ENCODE peak calls at places on chromosomes 1 and 21, in four cellular contexts. Y, N, T and L are unnamed samples.

GRCh38 chr1:85502171-85502570 is 37.2 kb upstream of the DDAH1 start:
- DNase-seq in T (no peak), N (no peak), Y (peak), L (peak)

GRCh38 chr1:12477301-12477700 is 140.7 kb downstream of the DHRS3 start:
- DNase-seq in T (no peak), Y (no peak), N (no peak), L (no peak)

GRCh38 chr1:232669981-232670763 is 40.2 kb upstream of the SIPA1L2 start:
- DNase-seq in Y (no peak), T (no peak), N (no peak), L (peak)

GRCh38 chr1:228969968-228970800 is 234.9 kb downstream of the RHOU start:
- DNase-seq in Y (no peak), N (no peak), T (no peak), L (no peak)

GRCh38 chr1:17765444-17766411 is 10.6 kb downstream of the ACTL8 start:
- DNase-seq in Y (peak), T (peak), N (no peak), L (no peak)

GRCh38 chr21:37866027-37866426 is 50.2 kb downstream of the KCNJ6 start:
- DNase-seq in T (no peak), Y (no peak), N (no peak), L (peak)

GRCh38 chr1:207034998-207035397 is 2.4 kb upstream of the C1orf116 start:
- DNase-seq in T (no peak), N (no peak), Y (no peak), L (peak)

GRCh38 chr1:47676311-47677054 is 238.6 kb downstream of the FOXD2 start:
- DNase-seq in Y (no peak), N (no peak), T (no peak), L (no peak)

GRCh38 chr1:232667094-232667780 is 37.3 kb upstream of the SIPA1L2 start:
- DNase-seq in T (no peak), N (no peak), Y (no peak), L (no peak)

GRCh38 chr1:78419309-78419708 is 71.5 kb upstream of the PTGFR start:
- DNase-seq in T (no peak), N (no peak), Y (no peak), L (no peak)

GRCh38 chr1:111441573-111442192 is 7.4 kb downstream of the WDR77 start:
- DNase-seq in T (no peak), N (peak), Y (peak), L (peak)

GRCh38 chr1:14522331-14523241 is 75.9 kb upstream of the KAZN start:
- DNase-seq in N (peak), T (no peak), Y (peak), L (peak)

GRCh38 chr1:167799747-167800146 is 78.0 kb downstream of the MPZL1 start:
- DNase-seq in Y (no peak), N (no peak), T (no peak), L (peak)

GRCh38 chr1:228376262-228376628 is 30.4 kb downstream of the TRIM11 start:
- DNase-seq in N (no peak), Y (peak), T (no peak), L (no peak)

GRCh38 chr21:27796106-27796505 is 829.2 kb upstream of the ADAMTS5 start:
- DNase-seq in T (no peak), N (no peak), Y (peak), L (no peak)

GRCh38 chr21:31161157-31161556 is 122.9 kb upstream of the KRTAP19-8 start:
- DNase-seq in N (no peak), Y (no peak), T (no peak), L (peak)
- H3K4me3 ChIP-seq in N (no peak), Y (no peak), T (no peak), L (no peak)

GRCh38 chr21:39379986-39380891 is 31.4 kb upstream of the HMGN1 start:
- DNase-seq in Y (peak), T (peak), N (peak), L (peak)

GRCh38 chr21:39381009-39381408 is 32.1 kb upstream of the HMGN1 start:
- DNase-seq in Y (no peak), N (no peak), T (no peak), L (no peak)

GRCh38 chr21:39374046-39374445 is 25.2 kb upstream of the HMGN1 start:
- DNase-seq in N (no peak), Y (no peak), T (no peak), L (no peak)

GRCh38 chr21:39375446-39375845 is 26.6 kb upstream of the HMGN1 start:
- DNase-seq in T (no peak), N (no peak), Y (no peak), L (no peak)

GRCh38 chr21:39377444-39378050 is 28.7 kb upstream of the HMGN1 start:
- DNase-seq in N (no peak), Y (peak), T (no peak), L (peak)
- H3K4me3 ChIP-seq in N (no peak), Y (no peak), T (no peak), L (no peak)

GRCh38 chr1:213982814-213983588 is 4.8 kb upstream of the PROX1 start:
- DNase-seq in N (no peak), Y (no peak), T (no peak), L (no peak)
- H3K4me3 ChIP-seq in N (peak), Y (no peak), T (peak), L (no peak)

DNA sequence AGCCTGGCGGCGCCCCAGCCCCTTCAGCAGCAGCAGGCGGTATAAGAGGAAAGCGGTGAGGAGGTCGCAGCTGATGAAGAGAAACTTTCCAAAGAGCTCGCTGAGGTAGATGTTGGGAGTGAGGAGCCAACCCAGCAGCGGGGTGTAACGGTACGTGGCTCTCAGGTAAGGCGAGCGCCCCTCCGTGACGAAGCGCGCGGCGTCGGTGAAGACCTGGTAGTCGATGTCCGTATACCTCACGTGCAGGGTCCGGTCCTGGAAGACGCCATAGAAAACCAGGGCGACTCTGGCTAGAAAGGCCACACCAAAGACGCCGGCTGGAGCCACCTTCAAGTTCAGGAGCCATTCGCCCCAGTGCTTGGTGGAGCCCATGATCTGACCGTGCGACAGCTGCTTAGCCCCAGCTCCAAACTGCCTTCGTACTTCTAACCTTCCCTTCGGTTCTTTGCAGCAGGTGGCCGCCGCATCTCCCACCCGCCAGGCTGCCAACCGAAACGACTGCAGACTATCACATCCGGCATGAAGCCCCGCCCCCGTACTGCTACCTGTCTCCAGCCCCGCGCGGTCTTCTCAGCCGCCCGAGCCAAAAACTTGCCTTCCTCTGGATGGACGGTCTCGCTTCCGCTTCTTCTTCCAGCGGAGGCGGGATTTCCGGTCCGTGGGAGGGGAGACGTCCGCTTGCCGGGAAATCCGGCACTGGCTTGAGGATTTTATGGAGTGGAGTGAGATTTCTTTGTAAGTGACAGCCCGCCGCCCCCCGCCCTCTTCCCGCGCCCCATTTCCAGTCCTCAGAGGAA is at the start of gene PIGM:
- DNase-seq in T (peak), N (peak), Y (peak), L (peak)
- H3K4me3 ChIP-seq in T (peak), N (peak), Y (peak), L (peak)

DNA sequence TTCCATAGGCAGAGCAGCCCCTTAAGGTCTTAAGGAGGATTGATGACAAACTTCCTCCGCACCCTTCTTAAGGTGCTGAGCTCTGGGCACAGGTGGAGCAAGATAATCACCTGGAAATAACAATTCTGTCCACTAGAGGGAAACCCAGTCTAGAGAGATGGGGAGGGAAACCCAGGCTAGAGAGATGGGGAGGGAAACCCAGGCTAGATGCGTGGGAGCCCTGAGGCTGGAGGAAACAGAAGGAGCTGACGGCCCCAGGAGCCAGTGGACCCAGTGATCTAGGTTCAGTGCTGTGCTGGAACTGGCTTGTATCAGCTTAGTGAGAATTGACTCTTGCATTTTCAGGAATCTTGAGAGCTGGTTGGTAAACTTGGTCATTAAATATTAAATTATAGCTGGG is 17.8 kb upstream of the MYCL start:
- DNase-seq in N (peak), Y (peak), T (peak), L (peak)
- H3K4me3 ChIP-seq in N (no peak), Y (no peak), T (no peak), L (no peak)

GRCh38 chr1:2056955-2057590 is 6.9 kb downstream of the PRKCZ start:
- DNase-seq in N (no peak), T (no peak), Y (no peak), L (no peak)
- H3K4me3 ChIP-seq in N (no peak), T (no peak), Y (no peak), L (no peak)

GRCh38 chr1:211382714-211383480 is 56.3 kb downstream of the TRAF5 start:
- DNase-seq in T (peak), N (peak), Y (peak), L (peak)

GRCh38 chr1:211379446-211379845 is 52.8 kb downstream of the TRAF5 start:
- DNase-seq in Y (no peak), N (no peak), T (no peak), L (no peak)

GRCh38 chr1:211384524-211384923 is 57.9 kb downstream of the TRAF5 start:
- DNase-seq in Y (no peak), N (no peak), T (no peak), L (no peak)

GRCh38 chr1:211381481-211382181 is 55.0 kb downstream of the TRAF5 start:
- DNase-seq in T (no peak), N (no peak), Y (no peak), L (no peak)

DNA sequence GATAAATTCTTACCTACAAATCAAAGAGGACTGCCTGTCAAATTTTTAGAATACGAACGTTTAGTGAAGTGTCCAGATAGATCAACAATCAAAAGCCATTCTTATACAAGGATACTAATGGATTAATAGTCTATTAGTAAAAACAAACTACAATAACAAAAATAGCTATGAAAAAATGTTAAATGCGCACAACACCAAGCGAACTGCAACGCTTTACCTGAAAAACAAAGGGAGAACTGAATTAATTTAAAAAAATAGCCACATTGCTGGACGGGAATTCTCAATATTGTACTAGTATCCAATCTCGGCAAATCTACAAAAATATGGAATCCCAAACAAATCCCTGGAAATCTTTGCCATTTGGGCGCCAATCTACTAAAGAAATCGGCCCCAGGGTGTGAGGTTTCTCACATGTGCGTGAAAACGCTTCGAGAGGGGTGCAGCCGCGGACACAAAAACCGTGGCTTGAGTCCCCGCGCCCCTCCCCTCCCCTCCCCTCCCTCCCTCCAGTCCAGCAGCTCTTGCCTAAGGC is 55.6 kb downstream of the TRAF5 start:
- DNase-seq in Y (no peak), T (no peak), N (no peak), L (no peak)
- H3K4me3 ChIP-seq in Y (peak), T (peak), N (peak), L (peak)

GRCh38 chr1:72241397-72241796 is 40.9 kb downstream of the NEGR1 start:
- DNase-seq in T (no peak), N (no peak), Y (peak), L (peak)
- H3K4me3 ChIP-seq in T (no peak), N (no peak), Y (no peak), L (no peak)

DNA sequence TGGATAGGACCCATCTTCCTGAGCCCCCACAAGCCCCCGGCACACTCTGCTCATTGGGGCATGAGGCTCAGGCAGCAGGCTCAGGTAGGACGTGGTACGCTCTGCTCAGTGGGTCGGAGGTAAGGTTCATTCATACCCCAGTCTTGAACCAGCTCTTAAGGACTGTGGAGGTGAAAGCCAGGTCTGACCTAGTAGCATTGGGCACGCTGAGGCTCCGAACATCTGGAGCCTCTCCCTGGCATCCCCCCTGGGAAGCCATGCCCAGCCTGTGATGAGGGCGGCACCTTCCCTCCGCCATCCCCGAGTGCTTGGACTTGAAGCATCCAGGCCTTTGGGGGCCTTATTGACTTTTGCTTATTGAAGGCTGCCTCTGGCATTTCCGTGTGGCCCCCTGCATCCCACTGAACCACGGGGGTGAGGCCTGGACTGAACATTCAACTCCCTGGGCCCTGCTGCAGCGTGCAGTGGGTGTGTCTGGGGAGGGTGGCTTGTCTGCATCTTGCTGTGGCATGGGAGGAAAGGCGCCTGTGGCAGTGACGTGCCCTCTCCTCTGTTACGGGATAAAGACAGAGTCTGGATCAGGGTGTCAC is 50.0 kb downstream of the FAAP20 start:
- DNase-seq in N (no peak), T (no peak), Y (no peak), L (no peak)
- H3K4me3 ChIP-seq in N (no peak), T (no peak), Y (no peak), L (no peak)

DNA sequence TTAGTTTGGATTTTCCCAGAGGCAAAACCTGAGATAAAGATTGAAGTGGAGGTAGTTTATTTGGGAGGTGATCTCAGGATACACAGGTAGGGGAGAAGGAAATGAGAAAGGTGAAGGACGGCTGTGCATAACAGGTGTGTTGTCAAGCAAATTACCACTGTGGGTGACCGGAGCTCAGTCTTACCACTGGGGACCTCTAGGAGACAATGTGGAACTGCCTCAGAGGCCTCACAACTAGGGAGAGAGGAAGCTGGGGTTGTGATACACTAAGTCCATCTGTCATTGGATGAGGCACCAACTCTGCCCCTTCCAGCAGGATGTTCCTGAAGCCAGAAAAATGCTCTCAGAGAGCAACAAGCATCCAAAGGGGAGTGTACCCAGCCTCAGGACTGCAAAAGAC is 32.6 kb downstream of the GRIK3 start:
- DNase-seq in N (no peak), Y (no peak), T (no peak), L (no peak)
- H3K4me3 ChIP-seq in N (no peak), Y (no peak), T (no peak), L (no peak)